ENCODE peak calls at places on chromosomes 6 and 20, in ten cellular contexts. A is SJSA1; T is A549; Z is dorsolateral prefrontal cortex; B is GM12878; Q is CD8-positive, alpha-beta memory T cell; W is cardiac muscle cell; S is IMR-90; U is brain microvascular endothelial cell; M is PC-9. O is an unnamed sample.

GRCh38 chr6:141451176-141451507 is 681.6 kb upstream of the GJE1 start:
- DNase-seq in U (no peak), A (no peak), T (no peak), S (no peak), W (no peak), B (no peak), Q (no peak), Z (no peak), M (no peak), O (no peak)

GRCh38 chr6:22789315-22789714 is 219.9 kb downstream of the HDGFL1 start:
- DNase-seq in S (no peak), T (no peak), W (no peak), Q (no peak), B (no peak), Z (no peak), M (no peak), U (no peak), A (no peak), O (no peak)

GRCh38 chr20:55160022-55160421 is 684.6 kb downstream of the DOK5 start:
- DNase-seq in Z (no peak), M (no peak), W (no peak), U (no peak), B (no peak), S (no peak), Q (no peak), T (no peak), A (no peak), O (peak; percentile 55)

GRCh38 chr20:35901678-35902544 is 52.4 kb downstream of the SCAND1 start:
- DNase-seq in B (no peak), S (peak; percentile 97), T (peak; percentile 80), Q (no peak), Z (no peak), W (peak; percentile 40), A (no peak), U (peak; percentile 91), M (peak; percentile 63), O (peak; percentile 26)

GRCh38 chr20:50534567-50534966 is 24.4 kb downstream of the PTPN1 start:
- DNase-seq in A (no peak), M (peak; percentile 54), Z (no peak), T (no peak), S (peak; percentile 87), W (no peak), B (no peak), Q (no peak), U (peak; percentile 80), O (no peak)

GRCh38 chr6:161882196-161882595 is 608.3 kb upstream of the AGPAT4 start:
- DNase-seq in T (no peak), S (no peak), B (no peak), A (no peak), U (no peak), W (no peak), M (no peak), Q (no peak), Z (no peak), O (no peak)

GRCh38 chr20:36149012-36149411 is 5.5 kb upstream of the EPB41L1 start:
- DNase-seq in W (no peak), A (no peak), T (no peak), Z (no peak), M (no peak), U (no peak), B (no peak), Q (no peak), S (no peak), O (no peak)

GRCh38 chr6:88370127-88370710 is 204.1 kb upstream of the CNR1 start:
- DNase-seq in B (no peak), Z (no peak), A (no peak), U (no peak), M (no peak), S (no peak), W (no peak), Q (no peak), T (no peak), O (no peak)

GRCh38 chr20:61538481-61539265 is 286.6 kb downstream of the CDH4 start:
- DNase-seq in B (no peak), A (no peak), S (no peak), U (no peak), W (no peak), Q (no peak), M (no peak), T (no peak), Z (no peak), O (no peak)

GRCh38 chr20:20395087-20395486 is 27.2 kb downstream of the INSM1 start:
- DNase-seq in S (no peak), T (no peak), B (no peak), M (no peak), Q (no peak), Z (no peak), W (no peak), U (no peak), A (no peak), O (no peak)

GRCh38 chr6:134849920-134850447 is 99.9 kb downstream of the ALDH8A1 start:
- DNase-seq in U (no peak), A (no peak), S (no peak), T (no peak), Q (no peak), Z (no peak), W (no peak), B (no peak), M (no peak), O (no peak)

GRCh38 chr6:55822815-55823214 is 52.6 kb downstream of the BMP5 start:
- DNase-seq in M (no peak), U (no peak), B (no peak), T (no peak), A (no peak), Q (no peak), W (no peak), Z (no peak), S (peak; percentile 43), O (no peak)

GRCh38 chr6:1736346-1737105 is 126.8 kb downstream of the FOXC1 start:
- DNase-seq in Z (no peak), Q (no peak), S (peak; percentile 18), A (no peak), M (no peak), W (no peak), B (no peak), U (no peak), T (no peak), O (no peak)

GRCh38 chr6:117976030-117976651 is 69.1 kb downstream of the SLC35F1 start:
- DNase-seq in T (peak; percentile 2), B (no peak), A (no peak), S (peak; percentile 44), Q (peak; percentile 15), M (peak; percentile 48), W (peak; percentile 81), U (peak; percentile 18), Z (no peak), O (peak; percentile 18)

GRCh38 chr6:89500486-89501020 is 67.6 kb downstream of the ANKRD6 start:
- DNase-seq in W (no peak), Z (no peak), A (no peak), Q (no peak), U (no peak), M (no peak), S (no peak), T (no peak), B (no peak), O (no peak)

GRCh38 chr20:31665753-31666152 is 28.0 kb downstream of the COX4I2 start:
- DNase-seq in W (no peak), S (no peak), Q (no peak), M (no peak), T (no peak), B (no peak), U (no peak), A (no peak), Z (no peak), O (no peak)
- H3K27ac ChIP-seq in W (no peak overlapping the region), S (no peak overlapping the region), Q (peak overlapping the region; percentile 69), M (peak overlapping the region; percentile 61), T (peak overlapping the region; percentile 84), B (no peak overlapping the region), U (no peak overlapping the region), A (no peak overlapping the region), Z (peak overlapping the region; percentile 87), O (peak overlapping the region; percentile 56)

DNA sequence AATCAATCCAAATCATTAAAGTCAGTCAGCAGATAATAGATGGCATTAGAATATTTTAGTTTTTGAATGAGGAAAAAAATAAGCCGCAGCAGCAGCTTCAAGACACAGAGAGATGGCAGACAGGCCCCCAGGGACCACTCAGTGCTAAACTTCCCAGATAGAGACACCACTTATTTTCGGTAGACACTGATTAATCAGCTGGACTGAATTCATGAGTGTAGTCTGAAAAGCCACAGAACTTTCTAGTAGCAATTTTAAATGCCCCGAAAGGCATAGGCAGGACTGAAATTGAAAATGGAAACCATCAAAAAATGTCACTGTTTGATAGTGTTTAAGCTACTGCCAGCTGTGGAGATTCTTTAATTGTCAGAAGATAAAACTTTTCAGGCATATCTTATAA is 3.1 kb upstream of the CLDN20 start:
- DNase-seq in Q (no peak), W (no peak), T (no peak), B (peak; percentile 30), A (no peak), Z (no peak), U (no peak), S (no peak), M (no peak), O (no peak)
- H3K27ac ChIP-seq in Q (no peak overlapping the region), W (no peak overlapping the region), T (no peak overlapping the region), B (no peak overlapping the region), A (no peak overlapping the region), Z (no peak overlapping the region), U (no peak overlapping the region), S (no peak overlapping the region), M (no peak overlapping the region), O (no peak overlapping the region)

GRCh38 chr6:149054559-149055194 is 262.8 kb upstream of the TAB2 start:
- DNase-seq in Q (no peak), A (no peak), W (no peak), U (no peak), T (no peak), B (peak; percentile 86), S (no peak), Z (no peak), M (no peak), O (no peak)

GRCh38 chr6:149052350-149053106 is 265.0 kb upstream of the TAB2 start:
- DNase-seq in W (no peak), M (no peak), U (no peak), S (no peak), Z (no peak), B (no peak), Q (no peak), T (no peak), A (no peak), O (no peak)

GRCh38 chr6:149055195-149055899 is 262.2 kb upstream of the TAB2 start:
- DNase-seq in B (peak; percentile 91), S (no peak), Q (no peak), U (no peak), M (no peak), T (no peak), Z (no peak), W (no peak), A (no peak), O (no peak)

GRCh38 chr6:149056777-149057463 is 260.6 kb upstream of the TAB2 start:
- DNase-seq in B (no peak), Z (no peak), W (peak; percentile 49), Q (no peak), A (no peak), M (no peak), U (no peak), S (peak; percentile 53), T (no peak), O (no peak)

GRCh38 chr6:149053848-149054558 is 263.5 kb upstream of the TAB2 start:
- DNase-seq in M (no peak), W (no peak), A (no peak), T (no peak), Q (no peak), U (no peak), B (no peak), S (no peak), Z (no peak), O (no peak)
- H3K27ac ChIP-seq in M (no peak overlapping the region), W (no peak overlapping the region), A (no peak overlapping the region), T (peak overlapping the region; percentile 63), Q (no peak overlapping the region), U (no peak overlapping the region), B (peak overlapping the region; percentile 90), S (no peak overlapping the region), Z (no peak overlapping the region), O (no peak overlapping the region)

GRCh38 chr20:38806855-38807655 is 1.6 kb downstream of the PPP1R16B start:
- DNase-seq in Q (peak; percentile 41), U (no peak), B (no peak), W (no peak), T (no peak), M (no peak), A (no peak), Z (peak; percentile 74), S (no peak), O (no peak)
- H3K27ac ChIP-seq in Q (peak overlapping the region; percentile 98), U (no peak overlapping the region), B (peak overlapping the region; percentile 84), W (no peak overlapping the region), T (no peak overlapping the region), M (no peak overlapping the region), A (no peak overlapping the region), Z (peak overlapping the region; percentile 87), S (no peak overlapping the region), O (no peak overlapping the region)

O was measured in epithelial cell of prostate.